ENCODE peak calls at places on chromosomes 6 and 20, in five cellular contexts. W, V, C, L and T are unnamed samples.

GRCh38 chr6:90351696-90352095 is 55.1 kb upstream of the BACH2 start:
- DNase-seq in V (no peak), C (no peak), L (peak), W (peak), T (no peak)

GRCh38 chr20:58892126-58892931 is 39.8 kb downstream of the GNAS start:
- DNase-seq in C (peak), L (no peak), W (peak), V (peak), T (peak)

GRCh38 chr6:129485746-129486145 is 224.2 kb downstream of the ARHGAP18 start:
- DNase-seq in W (no peak), V (no peak), L (no peak), C (no peak), T (no peak)

GRCh38 chr6:170027111-170028043 is 263.5 kb downstream of the DLL1 start:
- DNase-seq in L (no peak), C (no peak), W (no peak), V (no peak), T (no peak)

GRCh38 chr6:21595951-21596378 is 2.4 kb downstream of the SOX4 start:
- DNase-seq in C (no peak), V (no peak), W (no peak), L (no peak), T (peak)

GRCh38 chr20:2815242-2815900 is 584 bp downstream of the C20orf141 start:
- DNase-seq in L (no peak), C (no peak), W (no peak), V (no peak), T (no peak)

GRCh38 chr20:39282619-39283092 is 320.5 kb downstream of the DHX35 start:
- DNase-seq in C (no peak), V (no peak), L (no peak), W (no peak), T (peak)

GRCh38 chr6:169890901-169891300 is 139.5 kb downstream of the ERMARD start:
- DNase-seq in L (no peak), W (no peak), C (no peak), V (no peak), T (no peak)

GRCh38 chr6:127547909-127548649 is 28.9 kb upstream of the C6orf58 start:
- DNase-seq in L (no peak), C (no peak), V (no peak), W (no peak), T (no peak)

GRCh38 chr20:42392417-42392816 is 774.2 kb upstream of the CHD6 start:
- DNase-seq in L (no peak), C (no peak), V (no peak), W (no peak), T (no peak)

GRCh38 chr6:135922170-135922569 is 70.7 kb downstream of the PDE7B start:
- DNase-seq in L (peak), C (no peak), V (no peak), W (peak), T (no peak)

GRCh38 chr20:38447251-38447661 is 12.1 kb upstream of the SNHG17 start:
- DNase-seq in L (no peak), V (no peak), W (no peak), C (no peak), T (peak)

GRCh38 chr6:100426689-100427338 is 37.9 kb downstream of the SIM1 start:
- DNase-seq in W (no peak), V (no peak), L (no peak), C (no peak), T (no peak)

GRCh38 chr6:45959534-45960195 is 56.0 kb downstream of the CLIC5 start:
- DNase-seq in C (no peak), W (peak), V (no peak), L (no peak), T (no peak)

GRCh38 chr6:26157838-26158580 is 70.8 kb downstream of the HFE start:
- DNase-seq in C (peak), V (peak), L (peak), W (peak), T (peak)

GRCh38 chr6:148414836-148415235 is 72.2 kb downstream of the SASH1 start:
- DNase-seq in L (peak), V (no peak), W (peak), C (no peak), T (no peak)

GRCh38 chr20:5178046-5178445 is 51.2 kb downstream of the CDS2 start:
- DNase-seq in V (no peak), W (no peak), L (no peak), C (no peak), T (no peak)

GRCh38 chr20:33444797-33445560 is 1.4 kb upstream of the SNTA1 start:
- DNase-seq in C (no peak), L (no peak), W (no peak), V (no peak), T (no peak)

GRCh38 chr6:28408076-28408802 is 8.7 kb upstream of the ZSCAN12 start:
- DNase-seq in W (no peak), V (no peak), L (no peak), C (no peak), T (no peak)

GRCh38 chr6:26214826-26215199 is 127.6 kb downstream of the HFE start:
- DNase-seq in L (no peak), C (no peak), V (no peak), W (no peak), T (no peak)

GRCh38 chr20:57425150-57426013 is 34.2 kb downstream of the RBM38 start:
- DNase-seq in W (no peak), C (no peak), V (no peak), L (no peak), T (peak)

GRCh38 chr6:56808871-56809359 is 146.0 kb upstream of the BEND6 start:
- DNase-seq in W (peak), V (no peak), C (no peak), L (no peak), T (no peak)

GRCh38 chr6:148760568-148761531 is 14.0 kb downstream of the UST start:
- DNase-seq in W (peak), V (no peak), C (peak), L (peak), T (peak)

GRCh38 chr6:34543421-34543820 is 12.7 kb downstream of the SPDEF start:
- DNase-seq in W (no peak), C (no peak), V (no peak), L (peak), T (no peak)